ENCODE peak calls at places on chromosomes 11 and 22, in five cellular contexts. W, C, J, E and T are unnamed samples.

GRCh38 chr22:29702931-29703594 is 16.7 kb upstream of the CABP7 start:
- DNase-seq in W (peak), C (no peak), J (no peak), E (no peak), T (no peak)

GRCh38 chr11:1390603-1391164 is 950 bp downstream of the BRSK2 start:
- DNase-seq in W (peak), C (no peak), J (no peak), E (no peak), T (no peak)

GRCh38 chr11:43574949-43575915 is 105.3 kb upstream of the HSD17B12 start:
- DNase-seq in W (no peak), C (peak), J (peak), E (peak), T (no peak)

GRCh38 chr11:23041104-23041503 is 180.8 kb upstream of the CCDC179 start:
- DNase-seq in W (no peak), C (no peak), J (no peak), E (no peak), T (no peak)

GRCh38 chr22:29559030-29559429 is 5.5 kb upstream of the THOC5 start:
- DNase-seq in W (no peak), C (no peak), J (no peak), E (no peak), T (no peak)

GRCh38 chr11:111620518-111620917 is 18.3 kb downstream of the SIK2 start:
- DNase-seq in W (no peak), C (no peak), J (no peak), E (no peak), T (no peak)

GRCh38 chr22:46791201-46791731 is 28.8 kb downstream of the TBC1D22A start:
- DNase-seq in W (no peak), C (peak), J (no peak), E (peak), T (no peak)

GRCh38 chr11:17272823-17273222 is 3.7 kb upstream of the NUCB2 start:
- DNase-seq in W (no peak), C (no peak), J (no peak), E (no peak), T (no peak)

DNA sequence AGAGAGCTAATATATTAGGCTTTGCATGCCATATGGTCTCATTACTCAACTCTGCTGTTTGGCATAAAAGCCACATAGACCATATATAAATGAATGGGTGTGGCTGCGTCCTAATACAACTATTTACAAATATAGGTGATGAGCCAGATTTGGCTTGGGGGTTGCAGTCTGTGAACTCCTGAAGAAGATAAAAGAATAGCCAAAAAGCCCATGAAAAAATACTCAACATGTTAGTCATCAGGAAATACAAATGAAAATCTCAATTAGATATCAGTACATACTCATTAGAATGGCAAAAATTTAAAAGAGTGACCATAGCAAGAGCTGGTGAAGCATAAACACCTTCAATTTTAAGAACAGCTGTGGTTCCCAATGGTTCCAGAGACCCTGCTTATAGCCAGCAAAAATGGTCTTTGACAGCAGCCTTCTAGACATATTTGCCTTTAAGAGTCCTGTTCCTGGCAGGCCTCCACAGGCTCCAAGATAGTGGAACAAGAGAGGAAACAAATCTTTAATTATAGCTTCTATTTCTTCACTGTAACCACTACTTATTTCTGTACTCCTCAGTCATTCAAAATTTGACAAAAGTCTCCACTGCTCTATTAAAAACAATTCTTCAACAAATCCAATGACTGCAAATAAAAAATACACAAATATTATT is 16.1 kb downstream of the C2CD3 start:
- DNase-seq in W (no peak), C (peak), J (no peak), E (peak), T (no peak)
- TF ChIP-seq CTCF in W (no peak), C (no peak), J (no peak), E (no peak), T (no peak)

GRCh38 chr11:34587282-34587677 is 33.6 kb upstream of the EHF start:
- DNase-seq in W (no peak), C (no peak), J (no peak), E (no peak), T (no peak)

GRCh38 chr11:34585870-34586654 is 34.8 kb upstream of the EHF start:
- DNase-seq in W (no peak), C (peak), J (peak), E (peak), T (no peak)

GRCh38 chr11:34583818-34584217 is 37.1 kb upstream of the EHF start:
- DNase-seq in W (no peak), C (no peak), J (no peak), E (no peak), T (no peak)

GRCh38 chr11:34586655-34587281 is 34.1 kb upstream of the EHF start:
- DNase-seq in W (no peak), C (no peak), J (no peak), E (no peak), T (no peak)

GRCh38 chr11:34585304-34585869 is 35.5 kb upstream of the EHF start:
- DNase-seq in W (no peak), C (no peak), J (no peak), E (no peak), T (no peak)
- TF ChIP-seq CTCF in W (no peak), C (no peak), J (no peak), E (no peak), T (no peak)

DNA sequence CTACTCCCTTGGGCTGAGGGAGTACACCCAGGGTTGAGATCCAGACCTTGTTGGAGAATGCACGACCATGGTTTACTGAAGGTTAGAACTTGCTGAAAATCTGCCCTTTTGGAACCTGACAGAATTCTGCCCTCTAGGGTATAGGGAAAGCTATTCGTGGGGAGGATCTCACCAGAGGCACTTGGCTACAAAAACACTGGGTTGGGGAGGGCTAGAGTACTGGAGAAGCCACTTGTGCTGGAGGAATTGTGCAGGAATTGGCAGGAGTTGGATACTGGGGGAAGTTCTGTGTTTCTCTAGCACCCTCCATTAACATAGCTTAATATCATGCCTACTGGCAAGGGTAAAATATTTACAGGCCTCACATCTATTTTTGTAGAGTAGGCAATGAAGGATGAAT is 55.8 kb downstream of the PPME1 start:
- DNase-seq in W (no peak), C (no peak), J (no peak), E (no peak), T (no peak)
- TF ChIP-seq CTCF in W (no peak), C (no peak), J (no peak), E (no peak), T (no peak)

GRCh38 chr22:36998620-36999351 is 20.5 kb downstream of the TST start:
- DNase-seq in W (no peak), C (no peak), J (no peak), E (no peak), T (no peak)
- TF ChIP-seq CTCF in W (no peak), C (no peak), J (no peak), E (no peak), T (no peak)

GRCh38 chr22:27827586-27828213 is 26.1 kb upstream of the MN1 start:
- DNase-seq in W (no peak), C (no peak), J (no peak), E (no peak), T (no peak)

GRCh38 chr22:27828214-27828587 is 26.6 kb upstream of the MN1 start:
- DNase-seq in W (no peak), C (no peak), J (no peak), E (no peak), T (no peak)

GRCh38 chr22:27820896-27821866 is 19.6 kb upstream of the MN1 start:
- DNase-seq in W (no peak), C (no peak), J (no peak), E (no peak), T (no peak)

GRCh38 chr22:27823221-27823620 is 21.7 kb upstream of the MN1 start:
- DNase-seq in W (no peak), C (no peak), J (no peak), E (no peak), T (no peak)

DNA sequence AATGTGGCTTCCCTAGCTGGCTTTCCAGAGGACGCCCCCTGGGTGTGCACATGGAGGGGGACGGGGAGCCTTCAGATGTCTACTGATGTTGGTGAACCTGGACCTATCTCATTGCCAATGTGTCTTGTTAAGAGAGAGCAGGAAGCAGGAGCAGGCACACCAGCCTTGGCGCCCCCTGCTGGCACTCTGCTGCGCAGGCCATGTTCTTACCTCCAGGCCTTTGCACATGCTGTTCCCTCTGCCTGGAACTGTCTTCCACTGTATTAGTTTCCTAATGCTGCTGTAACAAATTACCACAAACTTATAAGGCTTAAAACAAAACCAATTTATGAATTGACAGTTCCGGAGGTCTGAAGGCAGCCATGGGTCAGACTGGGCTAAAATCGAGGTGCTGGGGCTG is 23.6 kb upstream of the MN1 start:
- DNase-seq in W (no peak), C (no peak), J (no peak), E (no peak), T (no peak)
- TF ChIP-seq CTCF in W (peak), C (peak), J (no peak), E (peak), T (peak)

GRCh38 chr11:59184876-59185275 is 12.9 kb downstream of the DTX4 start:
- DNase-seq in W (no peak), C (no peak), J (no peak), E (no peak), T (no peak)

GRCh38 chr11:59183768-59184167 is 11.8 kb downstream of the DTX4 start:
- DNase-seq in W (no peak), C (peak), J (no peak), E (no peak), T (no peak)

GRCh38 chr11:59180907-59181306 is 9.0 kb downstream of the DTX4 start:
- DNase-seq in W (no peak), C (no peak), J (no peak), E (no peak), T (no peak)

GRCh38 chr11:59181746-59182456 is 10.0 kb downstream of the DTX4 start:
- DNase-seq in W (no peak), C (no peak), J (no peak), E (no peak), T (no peak)

DNA sequence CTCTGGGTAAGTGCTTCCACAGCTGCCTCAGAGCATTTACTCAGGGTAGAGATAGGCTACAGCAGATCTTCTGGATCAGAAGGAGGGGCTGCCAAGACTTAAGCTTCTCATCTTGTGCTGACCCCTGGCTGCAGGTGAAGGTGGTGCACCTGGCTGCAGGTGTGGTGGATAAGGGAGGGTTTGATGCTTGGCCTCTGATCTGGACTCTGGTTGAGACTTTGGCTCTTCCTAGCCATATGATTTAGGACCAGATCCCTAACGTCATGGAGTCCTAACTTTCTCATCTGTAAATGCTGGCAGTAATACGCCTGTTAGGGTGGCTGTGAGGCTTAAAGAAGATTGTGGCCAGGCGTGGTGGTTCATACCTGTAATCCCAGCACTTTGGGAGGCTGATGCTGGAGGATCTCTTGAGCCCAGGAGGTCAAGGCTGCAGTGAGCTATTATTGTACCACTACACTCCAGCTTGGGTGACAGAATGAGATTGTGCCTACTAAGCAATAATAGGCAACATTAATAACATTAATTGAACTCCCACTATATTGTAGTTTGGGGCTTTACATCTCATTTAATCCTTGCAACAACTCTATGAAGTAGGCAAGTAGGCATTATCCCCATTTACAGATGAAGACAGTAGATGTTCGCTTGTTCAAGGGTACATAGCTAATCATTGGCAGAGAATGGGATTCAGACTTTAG is 10.7 kb downstream of the DTX4 start:
- DNase-seq in W (no peak), C (no peak), J (no peak), E (no peak), T (no peak)
- TF ChIP-seq CTCF in W (peak), C (peak), J (peak), E (no peak), T (no peak)

GRCh38 chr11:30914143-30914762 is 328.1 kb upstream of the MPPED2 start:
- DNase-seq in W (peak), C (peak), J (peak), E (peak), T (no peak)
- TF ChIP-seq CTCF in W (peak), C (peak), J (peak), E (peak), T (peak)